ENCODE peak calls at places on chromosomes 12 and 14, in four cellular contexts. V is lung; T is CD4-positive, alpha-beta T cell; L is chondrocyte. B is an unnamed sample.

GRCh38 chr12:29216797-29217583 is 67.9 kb downstream of the FAR2 start:
- DNase-seq in V (no peak), T (no peak), L (no peak), B (no peak)

GRCh38 chr14:20415723-20416622 is 2.7 kb upstream of the TEP1 start:
- DNase-seq in V (no peak), T (no peak), L (no peak), B (peak)

GRCh38 chr12:113049976-113050742 is 6.4 kb upstream of the DTX1 start:
- DNase-seq in V (no peak), T (no peak), L (no peak), B (peak)

GRCh38 chr12:49231881-49232650 is 32.8 kb upstream of the TUBA1C start:
- DNase-seq in V (no peak), T (no peak), L (no peak), B (no peak)

GRCh38 chr14:35533357-35534129 is 421 bp upstream of the INSM2 start:
- DNase-seq in V (peak), T (peak), L (peak), B (peak)

GRCh38 chr12:126518596-126519200 is 1453.5 kb downstream of the AACS start:
- DNase-seq in V (no peak), T (no peak), L (no peak), B (no peak)

GRCh38 chr12:58034311-58034710 is 92.9 kb downstream of the ATP23 start:
- DNase-seq in V (no peak), T (no peak), L (no peak), B (no peak)

GRCh38 chr14:92507174-92507768 is 6.3 kb upstream of the RIN3 start:
- DNase-seq in V (peak), T (no peak), L (no peak), B (no peak)

GRCh38 chr14:88559852-88560251 is 3.0 kb upstream of the ZC3H14 start:
- DNase-seq in V (no peak), T (no peak), L (no peak), B (no peak)
- TF ChIP-seq CTCF in V (no peak), T (no peak), L (peak), B (no peak)

DNA sequence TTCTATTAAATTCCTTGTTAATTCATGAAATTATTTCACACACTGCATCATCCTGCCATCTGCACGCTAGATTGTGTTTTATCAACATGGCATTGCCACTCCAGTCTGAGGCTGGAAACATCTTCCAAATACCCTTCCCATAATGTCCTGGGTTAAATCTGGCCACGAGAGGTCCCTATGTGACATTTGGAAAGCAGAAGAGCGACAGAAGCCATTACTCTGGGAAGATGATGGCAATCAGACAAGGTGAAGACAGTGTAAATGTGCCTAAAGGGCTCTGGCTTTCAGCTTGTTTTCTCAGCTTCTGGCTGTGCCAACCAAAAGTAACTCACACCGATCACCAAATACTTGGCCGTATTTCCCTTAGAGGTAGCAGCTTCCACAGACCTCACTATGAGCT is 144.8 kb downstream of the CAPZA3 start:
- DNase-seq in V (no peak), T (no peak), L (no peak), B (no peak)
- TF ChIP-seq CTCF in V (no peak), T (no peak), L (no peak), B (no peak)

DNA sequence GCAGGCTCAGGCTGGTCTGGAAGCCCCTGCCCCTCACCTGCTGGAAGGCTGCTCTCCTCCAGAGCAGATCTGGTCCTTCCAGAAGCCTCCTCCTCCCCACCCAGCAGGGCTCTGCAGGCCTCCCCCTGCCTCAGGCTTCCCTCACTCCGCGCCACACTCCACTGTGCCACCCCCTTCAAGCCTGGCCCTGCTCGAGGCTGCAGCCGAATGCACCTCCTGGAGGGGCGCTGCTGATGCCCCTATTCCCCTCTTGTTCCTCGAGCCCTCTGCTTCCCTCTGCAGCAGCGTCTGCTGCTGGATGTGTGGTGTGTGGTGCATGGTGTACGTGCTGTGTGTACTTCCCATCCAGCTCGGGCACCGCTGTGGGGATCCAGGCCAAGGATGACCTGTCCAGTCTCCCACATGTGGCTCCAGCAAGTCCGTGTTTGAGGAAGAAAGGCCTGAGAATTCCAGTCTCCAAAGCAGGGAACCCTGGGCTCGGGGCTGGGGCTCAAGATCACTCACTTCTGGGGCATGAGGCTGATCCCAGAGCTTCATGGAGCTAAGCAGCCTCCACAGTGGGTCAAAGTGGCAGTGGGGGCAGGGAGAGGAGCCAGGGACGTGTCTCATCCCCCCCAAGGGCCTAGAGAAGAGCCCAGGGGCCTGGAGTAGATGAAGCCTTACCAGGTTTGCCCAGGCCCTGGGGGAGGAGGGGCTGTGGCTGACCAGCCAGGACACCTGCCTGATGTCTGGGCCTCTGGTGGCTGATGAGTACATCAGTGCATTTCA is 136.0 kb upstream of the C14orf180 start:
- DNase-seq in V (peak), T (no peak), L (no peak), B (no peak)
- TF ChIP-seq CTCF in V (no peak), T (no peak), L (no peak), B (no peak)

GRCh38 chr12:23361971-23362370 is 587.5 kb downstream of the SOX5 start:
- DNase-seq in V (no peak), T (no peak), L (no peak), B (no peak)
- TF ChIP-seq CTCF in V (no peak), T (no peak), L (peak), B (peak)

GRCh38 chr12:42792265-42792664 is 202.7 kb upstream of the PRICKLE1 start:
- DNase-seq in V (no peak), T (no peak), L (no peak), B (no peak)
- TF ChIP-seq CTCF in V (no peak), T (no peak), L (peak), B (peak)

GRCh38 chr14:33406766-33407165 is 468.1 kb downstream of the NPAS3 start:
- DNase-seq in V (no peak), T (no peak), L (no peak), B (no peak)
- TF ChIP-seq CTCF in V (no peak), T (no peak), L (no peak), B (no peak)

GRCh38 chr12:109927622-109928021 is 27.5 kb downstream of the TCHP start:
- DNase-seq in V (no peak), T (peak), L (peak), B (peak)
- TF ChIP-seq CTCF in V (no peak), T (peak), L (peak), B (peak)

B was measured in neural crest cell.